ENCODE peak calls at places on chromosomes 5 and 9, in six cellular contexts. P is spleen; I is C1 segment of cervical spinal cord; V is stimulated activated CD4-positive, alpha-beta T cell treated with anti-CD3 and anti-CD28 coated beads, TNF-alpha, amount 100 ng/mL, for 1 hour; A is T-helper 1 cell; Y is GM12891. K is an unnamed sample.

GRCh38 chr5:67381240-67381875 is 184.8 kb upstream of the CD180 start:
- DNase-seq in A (no peak), P (no peak), V (no peak), Y (no peak), I (no peak), K (no peak)

GRCh38 chr5:14326035-14326909 is 183.1 kb downstream of the TRIO start:
- DNase-seq in P (no peak), I (no peak), A (no peak), Y (no peak), V (no peak), K (no peak)

GRCh38 chr5:175118700-175119309 is 325.2 kb downstream of the DRD1 start:
- DNase-seq in P (no peak), I (no peak), A (no peak), V (no peak), Y (no peak), K (no peak)

GRCh38 chr9:133880851-133881634 is 111.1 kb downstream of the VAV2 start:
- DNase-seq in P (no peak), I (no peak), Y (no peak), V (no peak), A (no peak), K (no peak)

GRCh38 chr9:81898851-81899250 is 29.4 kb upstream of the SPATA31D4 start:
- DNase-seq in Y (no peak), P (no peak), A (no peak), V (no peak), I (no peak), K (no peak)

GRCh38 chr9:112762726-112763518 is 12.4 kb downstream of the SNX30 start:
- DNase-seq in V (no peak), P (no peak), Y (no peak), A (no peak), I (no peak), K (no peak)

GRCh38 chr9:134909511-134910105 is 8.1 kb downstream of the FCN1 start:
- DNase-seq in Y (no peak), V (no peak), A (no peak), I (no peak), P (no peak), K (no peak)

GRCh38 chr9:79116709-79117108 is 455.1 kb upstream of the TLE4 start:
- DNase-seq in V (no peak), A (no peak), I (no peak), P (no peak), Y (no peak), K (no peak)

GRCh38 chr5:35862126-35862525 is 5.4 kb downstream of the IL7R start:
- DNase-seq in A (no peak), Y (no peak), I (no peak), P (no peak), V (no peak), K (no peak)

GRCh38 chr5:156803404-156803803 is 46.7 kb upstream of the PPP1R2B start:
- DNase-seq in V (no peak), I (no peak), P (no peak), A (no peak), Y (no peak), K (no peak)

GRCh38 chr9:128276574-128277270 is 646 bp downstream of the SWI5 start:
- DNase-seq in P (no peak), I (no peak), Y (no peak), V (no peak), A (no peak), K (no peak)

GRCh38 chr5:143562935-143563334 is 159.4 kb upstream of the NR3C1 start:
- DNase-seq in A (no peak), Y (no peak), I (no peak), P (no peak), V (no peak), K (no peak)

GRCh38 chr9:4674783-4675182 is 4.6 kb upstream of the CDC37L1 start:
- DNase-seq in P (no peak), Y (no peak), A (no peak), I (no peak), V (no peak), K (no peak)

GRCh38 chr5:72156921-72157320 is 49.6 kb downstream of the MAP1B start:
- DNase-seq in Y (no peak), A (no peak), V (no peak), I (no peak), P (no peak), K (no peak)

GRCh38 chr9:89467278-89467625 is 30.7 kb downstream of the SEMA4D start:
- DNase-seq in P (no peak), A (no peak), I (no peak), Y (no peak), V (no peak), K (no peak)

GRCh38 chr9:75385236-75385635 is 296.9 kb downstream of the OSTF1 start:
- DNase-seq in Y (no peak), I (no peak), V (no peak), P (no peak), A (no peak), K (no peak)

GRCh38 chr9:98975838-98976237 is 32.1 kb downstream of the COL15A1 start:
- DNase-seq in V (no peak), I (no peak), P (no peak), Y (no peak), A (no peak), K (no peak)